ENCODE peak calls at places on chromosome 1, in nine cellular contexts. One of them, this sample, is unnamed. For H3K4me1, the result is how much of the 10 kb centered on the place peaks cover.

GRCh38 chr1:188763541-188763940 is 1714.1 kb downstream of the BRINP3 start:
- DNase-seq in tibial artery: no peak
- DNase-seq in ovary: no peak
- DNase-seq in CD4-positive, alpha-beta memory T cell: no peak
- DNase-seq in lower lobe of right lung: no peak
- DNase-seq in SJSA1: no peak
- DNase-seq in GM23248: no peak
- DNase-seq in prostate gland: no peak
- DNase-seq in right lobe of liver: no peak
- DNase-seq in this sample: no peak

GRCh38 chr1:10517677-10517982 is 42.9 kb downstream of the PEX14 start:
- DNase-seq in tibial artery: no peak
- DNase-seq in right lobe of liver: no peak
- DNase-seq in SJSA1: no peak
- DNase-seq in prostate gland: no peak
- DNase-seq in ovary: no peak
- DNase-seq in lower lobe of right lung: no peak
- DNase-seq in CD4-positive, alpha-beta memory T cell: no peak
- DNase-seq in GM23248: no peak
- DNase-seq in this sample: no peak

GRCh38 chr1:10803971-10804820 is 7.8 kb upstream of the CASZ1 start:
- DNase-seq in lower lobe of right lung: peak
- DNase-seq in prostate gland: peak
- DNase-seq in CD4-positive, alpha-beta memory T cell: no peak
- DNase-seq in ovary: no peak
- DNase-seq in GM23248: no peak
- DNase-seq in tibial artery: no peak
- DNase-seq in SJSA1: no peak
- DNase-seq in right lobe of liver: no peak
- DNase-seq in this sample: no peak

GRCh38 chr1:173954179-173954578 is 37.1 kb upstream of the SERPINC1 start:
- DNase-seq in lower lobe of right lung: no peak
- DNase-seq in ovary: no peak
- DNase-seq in SJSA1: no peak
- DNase-seq in GM23248: peak
- DNase-seq in CD4-positive, alpha-beta memory T cell: no peak
- DNase-seq in prostate gland: no peak
- DNase-seq in tibial artery: no peak
- DNase-seq in right lobe of liver: no peak
- DNase-seq in this sample: no peak

GRCh38 chr1:61318319-61319125 is 236.2 kb downstream of the NFIA start:
- DNase-seq in right lobe of liver: no peak
- DNase-seq in GM23248: peak
- DNase-seq in SJSA1: peak
- DNase-seq in tibial artery: no peak
- DNase-seq in CD4-positive, alpha-beta memory T cell: no peak
- DNase-seq in lower lobe of right lung: no peak
- DNase-seq in prostate gland: no peak
- DNase-seq in ovary: no peak
- DNase-seq in this sample: no peak

GRCh38 chr1:172293379-172293778 is 127.1 kb upstream of the C1orf105 start:
- DNase-seq in CD4-positive, alpha-beta memory T cell: no peak
- DNase-seq in prostate gland: no peak
- DNase-seq in GM23248: no peak
- DNase-seq in lower lobe of right lung: no peak
- DNase-seq in ovary: no peak
- DNase-seq in tibial artery: no peak
- DNase-seq in right lobe of liver: no peak
- DNase-seq in SJSA1: no peak
- DNase-seq in this sample: no peak

GRCh38 chr1:107551491-107551890 is 410.7 kb downstream of the NTNG1 start:
- DNase-seq in SJSA1: no peak
- DNase-seq in tibial artery: no peak
- DNase-seq in right lobe of liver: no peak
- DNase-seq in CD4-positive, alpha-beta memory T cell: no peak
- DNase-seq in ovary: no peak
- DNase-seq in lower lobe of right lung: no peak
- DNase-seq in prostate gland: no peak
- DNase-seq in GM23248: peak
- DNase-seq in this sample: no peak

GRCh38 chr1:85109475-85109874 is 61.2 kb upstream of the MCOLN3 start:
- DNase-seq in tibial artery: no peak
- DNase-seq in CD4-positive, alpha-beta memory T cell: no peak
- DNase-seq in right lobe of liver: peak
- DNase-seq in lower lobe of right lung: peak
- DNase-seq in SJSA1: peak
- DNase-seq in prostate gland: peak
- DNase-seq in ovary: peak
- DNase-seq in GM23248: peak
- DNase-seq in this sample: peak

GRCh38 chr1:19169642-19170041 is 40.4 kb downstream of the UBR4 start:
- DNase-seq in right lobe of liver: no peak
- DNase-seq in prostate gland: no peak
- DNase-seq in CD4-positive, alpha-beta memory T cell: no peak
- DNase-seq in SJSA1: no peak
- DNase-seq in GM23248: peak
- DNase-seq in ovary: no peak
- DNase-seq in lower lobe of right lung: no peak
- DNase-seq in tibial artery: no peak
- DNase-seq in this sample: no peak

GRCh38 chr1:76587213-76587612 is 280.1 kb upstream of the ST6GALNAC5 start:
- DNase-seq in GM23248: no peak
- DNase-seq in lower lobe of right lung: no peak
- DNase-seq in tibial artery: no peak
- DNase-seq in ovary: no peak
- DNase-seq in SJSA1: no peak
- DNase-seq in prostate gland: no peak
- DNase-seq in CD4-positive, alpha-beta memory T cell: no peak
- DNase-seq in right lobe of liver: no peak
- DNase-seq in this sample: no peak

GRCh38 chr1:226149806-226150205 is 36.7 kb downstream of the ACBD3 start:
- DNase-seq in SJSA1: no peak
- DNase-seq in ovary: no peak
- DNase-seq in GM23248: peak
- DNase-seq in prostate gland: peak
- DNase-seq in CD4-positive, alpha-beta memory T cell: no peak
- DNase-seq in right lobe of liver: no peak
- DNase-seq in lower lobe of right lung: no peak
- DNase-seq in tibial artery: no peak
- DNase-seq in this sample: no peak

GRCh38 chr1:1937061-1937460 is 18.0 kb upstream of the TMEM52 start:
- DNase-seq in SJSA1: no peak
- DNase-seq in ovary: no peak
- DNase-seq in tibial artery: no peak
- DNase-seq in lower lobe of right lung: no peak
- DNase-seq in right lobe of liver: peak
- DNase-seq in CD4-positive, alpha-beta memory T cell: no peak
- DNase-seq in prostate gland: no peak
- DNase-seq in GM23248: no peak
- DNase-seq in this sample: no peak

GRCh38 chr1:209155556-209155955 is 428.0 kb upstream of the CAMK1G start:
- DNase-seq in ovary: no peak
- DNase-seq in tibial artery: no peak
- DNase-seq in lower lobe of right lung: no peak
- DNase-seq in prostate gland: no peak
- DNase-seq in GM23248: no peak
- DNase-seq in right lobe of liver: no peak
- DNase-seq in CD4-positive, alpha-beta memory T cell: no peak
- DNase-seq in SJSA1: no peak
- DNase-seq in this sample: no peak

GRCh38 chr1:84135341-84135740 is 8.7 kb upstream of the PRKACB start:
- DNase-seq in tibial artery: no peak
- DNase-seq in GM23248: no peak
- DNase-seq in CD4-positive, alpha-beta memory T cell: no peak
- DNase-seq in lower lobe of right lung: no peak
- DNase-seq in right lobe of liver: no peak
- DNase-seq in prostate gland: no peak
- DNase-seq in SJSA1: no peak
- DNase-seq in ovary: no peak
- DNase-seq in this sample: no peak

GRCh38 chr1:115807723-115808122 is 33.2 kb downstream of the NHLH2 start:
- DNase-seq in lower lobe of right lung: no peak
- DNase-seq in CD4-positive, alpha-beta memory T cell: peak
- DNase-seq in SJSA1: peak
- DNase-seq in GM23248: peak
- DNase-seq in tibial artery: no peak
- DNase-seq in prostate gland: peak
- DNase-seq in right lobe of liver: no peak
- DNase-seq in ovary: no peak
- DNase-seq in this sample: peak

GRCh38 chr1:6059866-6060265 is 14.2 kb downstream of the KCNAB2 start:
- DNase-seq in right lobe of liver: no peak
- DNase-seq in GM23248: peak
- DNase-seq in CD4-positive, alpha-beta memory T cell: no peak
- DNase-seq in lower lobe of right lung: no peak
- DNase-seq in ovary: no peak
- DNase-seq in SJSA1: no peak
- DNase-seq in prostate gland: no peak
- DNase-seq in tibial artery: no peak
- DNase-seq in this sample: no peak

GRCh38 chr1:234315588-234315987 is 57.7 kb upstream of the COA6 start:
- DNase-seq in SJSA1: no peak
- DNase-seq in tibial artery: no peak
- DNase-seq in right lobe of liver: no peak
- DNase-seq in CD4-positive, alpha-beta memory T cell: no peak
- DNase-seq in ovary: no peak
- DNase-seq in GM23248: no peak
- DNase-seq in lower lobe of right lung: no peak
- DNase-seq in prostate gland: no peak
- DNase-seq in this sample: no peak

GRCh38 chr1:19310720-19311502 is 1.0 kb downstream of the AKR7A2 start:
- DNase-seq in SJSA1: no peak
- DNase-seq in CD4-positive, alpha-beta memory T cell: no peak
- DNase-seq in right lobe of liver: no peak
- DNase-seq in tibial artery: no peak
- DNase-seq in GM23248: peak
- DNase-seq in lower lobe of right lung: no peak
- DNase-seq in prostate gland: no peak
- DNase-seq in ovary: no peak
- DNase-seq in this sample: no peak

GRCh38 chr1:199909137-199909536 is 118.4 kb upstream of the NR5A2 start:
- DNase-seq in ovary: no peak
- DNase-seq in CD4-positive, alpha-beta memory T cell: no peak
- DNase-seq in lower lobe of right lung: no peak
- DNase-seq in SJSA1: no peak
- DNase-seq in GM23248: peak
- DNase-seq in tibial artery: no peak
- DNase-seq in right lobe of liver: no peak
- DNase-seq in prostate gland: no peak
- DNase-seq in this sample: no peak

DNA sequence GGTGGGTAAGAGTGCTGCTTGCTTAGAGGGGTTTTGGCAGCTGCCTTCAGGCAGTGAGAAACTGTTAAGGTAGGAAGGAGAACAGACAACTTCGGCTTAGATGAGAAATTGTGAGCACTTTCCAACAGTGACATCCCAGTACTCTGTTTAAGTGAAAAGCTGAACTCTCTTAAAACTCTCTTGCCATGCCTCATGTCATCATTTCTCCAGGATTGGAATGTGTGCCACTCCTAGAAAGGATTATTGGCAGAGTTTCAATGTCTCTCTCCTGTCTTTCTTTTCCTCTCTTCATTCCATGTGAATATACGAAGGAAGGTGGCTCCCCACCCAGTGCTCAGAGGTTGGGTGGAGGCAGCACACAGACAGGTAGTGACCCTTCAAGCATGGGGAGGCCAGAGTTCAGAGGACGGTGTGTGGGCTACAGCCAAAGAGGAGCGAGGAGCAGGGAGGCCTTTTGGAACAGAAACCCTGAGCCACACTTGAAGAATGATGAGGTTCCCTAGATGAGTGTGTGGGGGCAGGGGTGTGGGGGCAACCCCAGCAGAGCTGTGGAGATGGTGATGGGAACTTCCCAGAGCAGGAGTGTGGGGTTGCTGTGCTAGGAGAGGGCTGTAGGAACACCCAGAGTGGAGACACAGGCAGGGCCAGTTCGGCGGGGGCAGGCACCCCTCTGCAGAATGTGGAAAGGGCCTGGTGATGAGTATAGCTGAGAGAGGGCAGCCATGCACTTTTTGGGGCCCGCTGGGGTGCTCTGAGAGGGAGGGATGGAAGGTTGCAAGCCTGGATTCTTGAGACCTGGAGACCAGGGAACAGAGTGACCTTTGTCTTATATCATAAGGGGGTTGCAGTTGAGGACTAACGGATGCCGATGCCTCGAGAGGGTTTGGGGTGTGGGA is 58.8 kb downstream of the GALNT2 start:
- DNase-seq in right lobe of liver: no peak
- DNase-seq in ovary: no peak
- DNase-seq in tibial artery: no peak
- DNase-seq in prostate gland: no peak
- DNase-seq in lower lobe of right lung: no peak
- DNase-seq in SJSA1: no peak
- DNase-seq in CD4-positive, alpha-beta memory T cell: no peak
- DNase-seq in GM23248: peak
- DNase-seq in this sample: no peak
- H3K4me1 ChIP-seq in right lobe of liver: under half
- H3K4me1 ChIP-seq in ovary: under half
- H3K4me1 ChIP-seq in tibial artery: under half
- H3K4me1 ChIP-seq in prostate gland: under half
- H3K4me1 ChIP-seq in lower lobe of right lung: under half
- H3K4me1 ChIP-seq in SJSA1: under half
- H3K4me1 ChIP-seq in CD4-positive, alpha-beta memory T cell: under half
- H3K4me1 ChIP-seq in GM23248: under half
- H3K4me1 ChIP-seq in this sample: half or more

GRCh38 chr1:229759037-229759435 is 133.0 kb downstream of the URB2 start:
- DNase-seq in ovary: no peak
- DNase-seq in SJSA1: peak
- DNase-seq in right lobe of liver: no peak
- DNase-seq in CD4-positive, alpha-beta memory T cell: no peak
- DNase-seq in tibial artery: no peak
- DNase-seq in prostate gland: no peak
- DNase-seq in lower lobe of right lung: no peak
- DNase-seq in GM23248: peak
- DNase-seq in this sample: no peak
- H3K27ac ChIP-seq in ovary: no peak
- H3K27ac ChIP-seq in SJSA1: peak
- H3K27ac ChIP-seq in right lobe of liver: no peak
- H3K27ac ChIP-seq in CD4-positive, alpha-beta memory T cell: no peak
- H3K27ac ChIP-seq in tibial artery: no peak
- H3K27ac ChIP-seq in prostate gland: no peak
- H3K27ac ChIP-seq in lower lobe of right lung: no peak
- H3K27ac ChIP-seq in GM23248: peak
- H3K27ac ChIP-seq in this sample: no peak

DNA sequence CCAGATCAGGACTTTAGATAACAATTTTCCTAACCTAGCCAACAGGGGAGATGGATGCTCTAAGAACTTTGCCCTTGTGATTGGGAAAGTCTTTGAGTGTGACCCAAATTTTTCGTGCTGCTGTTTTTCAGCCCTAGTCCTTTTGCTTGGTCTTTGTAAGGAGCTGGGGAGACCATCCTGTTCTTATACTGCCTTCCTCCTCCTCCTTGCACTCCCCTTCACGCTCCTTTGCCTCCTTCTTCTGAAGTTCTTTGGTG is 5.7 kb downstream of the KCNQ4 start:
- DNase-seq in right lobe of liver: no peak
- DNase-seq in lower lobe of right lung: no peak
- DNase-seq in tibial artery: no peak
- DNase-seq in CD4-positive, alpha-beta memory T cell: no peak
- DNase-seq in GM23248: no peak
- DNase-seq in SJSA1: no peak
- DNase-seq in ovary: no peak
- DNase-seq in prostate gland: no peak
- DNase-seq in this sample: no peak
- H3K4me1 ChIP-seq in right lobe of liver: under half
- H3K4me1 ChIP-seq in lower lobe of right lung: under half
- H3K4me1 ChIP-seq in tibial artery: half or more
- H3K4me1 ChIP-seq in CD4-positive, alpha-beta memory T cell: under half
- H3K4me1 ChIP-seq in GM23248: under half
- H3K4me1 ChIP-seq in SJSA1: under half
- H3K4me1 ChIP-seq in ovary: under half
- H3K4me1 ChIP-seq in prostate gland: under half
- H3K4me1 ChIP-seq in this sample: under half

GRCh38 chr1:151799179-151800022 is 5.8 kb downstream of the LINGO4 start:
- DNase-seq in tibial artery: no peak
- DNase-seq in ovary: no peak
- DNase-seq in prostate gland: no peak
- DNase-seq in lower lobe of right lung: no peak
- DNase-seq in SJSA1: no peak
- DNase-seq in CD4-positive, alpha-beta memory T cell: no peak
- DNase-seq in GM23248: peak
- DNase-seq in right lobe of liver: no peak
- DNase-seq in this sample: no peak
- H3K27ac ChIP-seq in tibial artery: no peak
- H3K27ac ChIP-seq in ovary: no peak
- H3K27ac ChIP-seq in prostate gland: no peak
- H3K27ac ChIP-seq in lower lobe of right lung: no peak
- H3K27ac ChIP-seq in SJSA1: no peak
- H3K27ac ChIP-seq in CD4-positive, alpha-beta memory T cell: no peak
- H3K27ac ChIP-seq in GM23248: no peak
- H3K27ac ChIP-seq in right lobe of liver: no peak
- H3K27ac ChIP-seq in this sample: no peak

This sample was measured in heart left ventricle.